ENCODE peak calls at places on chromosome 22, in six cellular contexts. One of them, this sample, is unnamed.

GRCh38 chr22:23575601-23576000 is 4.5 kb downstream of the IGLL1 start:
- DNase-seq in fibroblast of villous mesenchyme: no peak
- DNase-seq in astrocyte of the spinal cord: no peak
- DNase-seq in AG04449: no peak
- DNase-seq in H9: no peak
- DNase-seq in progenitor cell of endocrine pancreas: no peak
- DNase-seq in this sample: no peak

GRCh38 chr22:47196881-47197701 is 434.6 kb downstream of the TBC1D22A start:
- DNase-seq in astrocyte of the spinal cord: no peak
- DNase-seq in AG04449: no peak
- DNase-seq in progenitor cell of endocrine pancreas: no peak
- DNase-seq in H9: peak
- DNase-seq in fibroblast of villous mesenchyme: no peak
- DNase-seq in this sample: no peak

GRCh38 chr22:27866136-27867091 is 52.6 kb downstream of the PITPNB start:
- DNase-seq in progenitor cell of endocrine pancreas: no peak
- DNase-seq in fibroblast of villous mesenchyme: peak
- DNase-seq in astrocyte of the spinal cord: peak
- DNase-seq in AG04449: peak
- DNase-seq in H9: no peak
- DNase-seq in this sample: no peak

GRCh38 chr22:23236440-23237139 is 56.3 kb downstream of the BCR start:
- DNase-seq in astrocyte of the spinal cord: no peak
- DNase-seq in fibroblast of villous mesenchyme: no peak
- DNase-seq in AG04449: no peak
- DNase-seq in progenitor cell of endocrine pancreas: no peak
- DNase-seq in H9: no peak
- DNase-seq in this sample: no peak

GRCh38 chr22:24026733-24027132 is 15.6 kb downstream of the CABIN1 start:
- DNase-seq in H9: no peak
- DNase-seq in progenitor cell of endocrine pancreas: no peak
- DNase-seq in AG04449: no peak
- DNase-seq in fibroblast of villous mesenchyme: peak
- DNase-seq in astrocyte of the spinal cord: no peak
- DNase-seq in this sample: no peak

GRCh38 chr22:29270475-29271271 is 2.6 kb downstream of the EWSR1 start:
- DNase-seq in H9: no peak
- DNase-seq in progenitor cell of endocrine pancreas: no peak
- DNase-seq in astrocyte of the spinal cord: peak
- DNase-seq in AG04449: no peak
- DNase-seq in fibroblast of villous mesenchyme: peak
- DNase-seq in this sample: no peak

GRCh38 chr22:35044607-35045390 is 21.2 kb upstream of the ISX start:
- DNase-seq in H9: no peak
- DNase-seq in AG04449: no peak
- DNase-seq in fibroblast of villous mesenchyme: no peak
- DNase-seq in astrocyte of the spinal cord: no peak
- DNase-seq in progenitor cell of endocrine pancreas: no peak
- DNase-seq in this sample: no peak

GRCh38 chr22:44891791-44892190 is 118.0 kb downstream of the PHF21B start:
- DNase-seq in fibroblast of villous mesenchyme: no peak
- DNase-seq in astrocyte of the spinal cord: no peak
- DNase-seq in progenitor cell of endocrine pancreas: no peak
- DNase-seq in H9: no peak
- DNase-seq in AG04449: no peak
- DNase-seq in this sample: no peak

GRCh38 chr22:46461566-46462180 is 75.7 kb downstream of the CELSR1 start:
- DNase-seq in H9: no peak
- DNase-seq in fibroblast of villous mesenchyme: no peak
- DNase-seq in AG04449: no peak
- DNase-seq in progenitor cell of endocrine pancreas: no peak
- DNase-seq in astrocyte of the spinal cord: no peak
- DNase-seq in this sample: no peak

GRCh38 chr22:35733742-35734516 is 16.3 kb downstream of the APOL5 start:
- DNase-seq in astrocyte of the spinal cord: no peak
- DNase-seq in progenitor cell of endocrine pancreas: no peak
- DNase-seq in fibroblast of villous mesenchyme: no peak
- DNase-seq in H9: no peak
- DNase-seq in AG04449: no peak
- DNase-seq in this sample: no peak

DNA sequence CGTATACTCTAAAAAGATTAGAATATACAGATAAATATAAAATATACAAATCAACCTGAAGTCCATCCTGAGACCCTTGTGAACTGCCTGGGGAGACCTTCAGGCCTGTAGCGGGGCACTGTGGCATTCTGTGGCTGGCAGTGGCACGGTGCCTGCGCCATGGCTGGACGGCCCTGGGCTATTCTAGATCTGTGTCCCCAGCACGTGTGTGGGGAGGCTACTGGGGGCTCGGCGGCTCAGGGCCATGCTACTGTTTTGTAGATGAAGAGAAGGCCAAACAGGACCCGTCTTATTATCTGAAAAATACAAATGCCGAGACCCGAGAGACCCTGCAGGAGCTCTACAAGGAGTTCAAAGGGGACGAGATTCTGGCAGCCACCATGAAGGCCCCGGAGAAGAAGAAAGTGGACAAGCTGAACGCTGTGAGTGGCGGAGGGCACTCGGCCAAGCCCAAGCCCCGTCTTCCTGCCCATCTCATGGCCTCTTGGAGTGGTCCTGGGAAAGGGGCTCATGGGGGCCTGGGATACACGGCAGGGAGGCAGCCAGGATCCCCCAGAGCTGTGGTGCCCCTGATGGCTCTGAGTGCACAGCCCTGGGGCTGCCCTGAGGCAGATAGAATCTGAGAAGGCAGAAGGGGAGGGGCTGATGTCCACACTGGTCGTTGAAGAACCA is 18.8 kb downstream of the PPIL2 start:
- DNase-seq in progenitor cell of endocrine pancreas: no peak
- DNase-seq in AG04449: no peak
- DNase-seq in H9: no peak
- DNase-seq in astrocyte of the spinal cord: no peak
- DNase-seq in fibroblast of villous mesenchyme: no peak
- DNase-seq in this sample: no peak
- TF ChIP-seq CTCF in progenitor cell of endocrine pancreas: no peak
- TF ChIP-seq CTCF in AG04449: no peak
- TF ChIP-seq CTCF in H9: no peak
- TF ChIP-seq CTCF in astrocyte of the spinal cord: no peak
- TF ChIP-seq CTCF in fibroblast of villous mesenchyme: no peak
- TF ChIP-seq CTCF in this sample: no peak

GRCh38 chr22:18032455-18033101 is 8.2 kb upstream of the MICAL3 start:
- DNase-seq in fibroblast of villous mesenchyme: peak
- DNase-seq in H9: no peak
- DNase-seq in astrocyte of the spinal cord: peak
- DNase-seq in progenitor cell of endocrine pancreas: no peak
- DNase-seq in AG04449: no peak
- DNase-seq in this sample: no peak

GRCh38 chr22:18031670-18032454 is 7.5 kb upstream of the MICAL3 start:
- DNase-seq in H9: no peak
- DNase-seq in fibroblast of villous mesenchyme: peak
- DNase-seq in astrocyte of the spinal cord: peak
- DNase-seq in progenitor cell of endocrine pancreas: no peak
- DNase-seq in AG04449: peak
- DNase-seq in this sample: no peak

GRCh38 chr22:18034076-18034475 is 9.7 kb upstream of the MICAL3 start:
- DNase-seq in progenitor cell of endocrine pancreas: no peak
- DNase-seq in astrocyte of the spinal cord: no peak
- DNase-seq in AG04449: no peak
- DNase-seq in fibroblast of villous mesenchyme: no peak
- DNase-seq in H9: no peak
- DNase-seq in this sample: no peak

GRCh38 chr22:18035740-18036139 is 11.4 kb upstream of the MICAL3 start:
- DNase-seq in progenitor cell of endocrine pancreas: no peak
- DNase-seq in astrocyte of the spinal cord: no peak
- DNase-seq in AG04449: no peak
- DNase-seq in fibroblast of villous mesenchyme: no peak
- DNase-seq in H9: peak
- DNase-seq in this sample: no peak

DNA sequence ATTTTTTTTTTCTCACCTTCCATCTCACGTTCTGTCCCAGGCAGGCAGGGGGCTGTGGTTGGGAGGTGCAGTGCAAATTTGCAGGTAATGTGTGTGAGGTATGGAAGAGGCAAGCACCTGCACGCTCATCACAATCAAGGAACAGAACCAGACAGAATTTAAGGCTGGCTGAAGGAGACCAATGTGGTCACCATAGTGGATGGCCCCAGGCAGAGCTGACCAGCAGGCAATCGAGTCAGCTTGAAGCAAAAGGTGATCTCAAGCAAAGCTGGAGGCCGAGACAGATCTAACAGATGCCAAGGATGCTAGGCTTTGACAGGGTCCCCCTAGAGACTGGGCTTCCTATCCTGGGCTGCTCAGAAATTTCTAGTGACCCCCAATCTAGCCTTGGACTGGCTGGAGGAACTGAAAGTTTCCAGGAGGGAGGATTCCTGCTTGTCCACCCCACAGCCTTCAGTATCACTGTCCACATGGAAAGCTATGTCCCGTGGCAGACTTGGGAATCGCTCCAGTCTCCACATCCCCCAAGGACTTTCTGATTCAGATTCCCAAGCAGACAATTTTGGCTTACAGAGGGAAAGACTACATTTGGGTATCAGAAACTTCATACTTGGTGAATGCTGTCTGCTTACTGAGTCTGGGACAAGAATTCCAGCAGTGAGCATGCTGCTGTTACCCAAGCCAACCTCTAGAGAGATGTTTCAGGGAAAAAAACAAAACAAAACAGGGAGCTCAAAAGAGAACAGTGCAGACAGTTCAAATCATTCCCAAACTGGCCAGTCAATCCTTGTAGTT is 9.0 kb upstream of the MICAL3 start:
- DNase-seq in H9: no peak
- DNase-seq in astrocyte of the spinal cord: no peak
- DNase-seq in progenitor cell of endocrine pancreas: no peak
- DNase-seq in fibroblast of villous mesenchyme: no peak
- DNase-seq in AG04449: no peak
- DNase-seq in this sample: no peak
- TF ChIP-seq CTCF in H9: no peak
- TF ChIP-seq CTCF in astrocyte of the spinal cord: peak
- TF ChIP-seq CTCF in progenitor cell of endocrine pancreas: no peak
- TF ChIP-seq CTCF in fibroblast of villous mesenchyme: no peak
- TF ChIP-seq CTCF in AG04449: peak
- TF ChIP-seq CTCF in this sample: no peak

GRCh38 chr22:30444632-30445437 is 19.3 kb downstream of the MTFP1 start:
- DNase-seq in fibroblast of villous mesenchyme: peak
- DNase-seq in astrocyte of the spinal cord: peak
- DNase-seq in H9: peak
- DNase-seq in AG04449: no peak
- DNase-seq in progenitor cell of endocrine pancreas: peak
- DNase-seq in this sample: no peak

GRCh38 chr22:30441088-30441487 is 15.5 kb downstream of the MTFP1 start:
- DNase-seq in progenitor cell of endocrine pancreas: no peak
- DNase-seq in AG04449: no peak
- DNase-seq in astrocyte of the spinal cord: no peak
- DNase-seq in H9: no peak
- DNase-seq in fibroblast of villous mesenchyme: no peak
- DNase-seq in this sample: no peak

GRCh38 chr22:30439836-30440235 is 14.3 kb downstream of the MTFP1 start:
- DNase-seq in fibroblast of villous mesenchyme: no peak
- DNase-seq in H9: no peak
- DNase-seq in astrocyte of the spinal cord: no peak
- DNase-seq in AG04449: no peak
- DNase-seq in progenitor cell of endocrine pancreas: no peak
- DNase-seq in this sample: no peak

DNA sequence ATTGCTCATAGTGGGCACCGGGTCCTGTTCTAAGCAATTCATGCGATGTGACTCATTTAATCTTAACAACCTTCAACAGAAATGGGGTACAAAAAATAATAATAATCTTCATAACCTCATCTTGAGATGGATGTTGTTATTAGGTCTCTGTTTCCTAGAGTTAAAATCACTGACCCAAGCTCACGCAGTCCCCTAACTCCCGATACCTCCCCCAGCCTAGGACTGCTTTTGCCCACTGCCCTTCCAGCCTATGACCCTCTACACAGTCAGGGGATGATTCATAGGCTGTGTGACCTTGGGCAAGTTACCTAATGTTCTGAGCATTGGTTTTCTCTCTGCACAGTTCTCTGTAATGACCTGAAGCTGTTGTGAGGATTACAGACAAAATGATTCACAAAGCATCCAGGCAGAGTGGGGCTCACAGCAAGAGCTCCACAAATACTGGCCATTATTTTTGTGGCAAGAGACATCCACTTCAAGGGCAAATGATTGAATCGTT is 19.9 kb downstream of the MTFP1 start:
- DNase-seq in AG04449: no peak
- DNase-seq in fibroblast of villous mesenchyme: no peak
- DNase-seq in H9: no peak
- DNase-seq in astrocyte of the spinal cord: no peak
- DNase-seq in progenitor cell of endocrine pancreas: no peak
- DNase-seq in this sample: no peak
- TF ChIP-seq CTCF in AG04449: no peak
- TF ChIP-seq CTCF in fibroblast of villous mesenchyme: no peak
- TF ChIP-seq CTCF in H9: peak
- TF ChIP-seq CTCF in astrocyte of the spinal cord: no peak
- TF ChIP-seq CTCF in progenitor cell of endocrine pancreas: peak
- TF ChIP-seq CTCF in this sample: peak

GRCh38 chr22:25757686-25758085 is 15.7 kb downstream of the MYO18B start:
- DNase-seq in fibroblast of villous mesenchyme: no peak
- DNase-seq in H9: no peak
- DNase-seq in AG04449: no peak
- DNase-seq in astrocyte of the spinal cord: no peak
- DNase-seq in progenitor cell of endocrine pancreas: no peak
- DNase-seq in this sample: no peak

GRCh38 chr22:25753252-25753651 is 11.3 kb downstream of the MYO18B start:
- DNase-seq in AG04449: no peak
- DNase-seq in progenitor cell of endocrine pancreas: no peak
- DNase-seq in H9: no peak
- DNase-seq in astrocyte of the spinal cord: no peak
- DNase-seq in fibroblast of villous mesenchyme: peak
- DNase-seq in this sample: no peak

GRCh38 chr22:25751174-25751581 is 9.2 kb downstream of the MYO18B start:
- DNase-seq in fibroblast of villous mesenchyme: no peak
- DNase-seq in astrocyte of the spinal cord: no peak
- DNase-seq in progenitor cell of endocrine pancreas: no peak
- DNase-seq in AG04449: no peak
- DNase-seq in H9: no peak
- DNase-seq in this sample: no peak

GRCh38 chr22:25752615-25753214 is 10.7 kb downstream of the MYO18B start:
- DNase-seq in AG04449: no peak
- DNase-seq in fibroblast of villous mesenchyme: no peak
- DNase-seq in astrocyte of the spinal cord: no peak
- DNase-seq in progenitor cell of endocrine pancreas: no peak
- DNase-seq in H9: no peak
- DNase-seq in this sample: no peak

DNA sequence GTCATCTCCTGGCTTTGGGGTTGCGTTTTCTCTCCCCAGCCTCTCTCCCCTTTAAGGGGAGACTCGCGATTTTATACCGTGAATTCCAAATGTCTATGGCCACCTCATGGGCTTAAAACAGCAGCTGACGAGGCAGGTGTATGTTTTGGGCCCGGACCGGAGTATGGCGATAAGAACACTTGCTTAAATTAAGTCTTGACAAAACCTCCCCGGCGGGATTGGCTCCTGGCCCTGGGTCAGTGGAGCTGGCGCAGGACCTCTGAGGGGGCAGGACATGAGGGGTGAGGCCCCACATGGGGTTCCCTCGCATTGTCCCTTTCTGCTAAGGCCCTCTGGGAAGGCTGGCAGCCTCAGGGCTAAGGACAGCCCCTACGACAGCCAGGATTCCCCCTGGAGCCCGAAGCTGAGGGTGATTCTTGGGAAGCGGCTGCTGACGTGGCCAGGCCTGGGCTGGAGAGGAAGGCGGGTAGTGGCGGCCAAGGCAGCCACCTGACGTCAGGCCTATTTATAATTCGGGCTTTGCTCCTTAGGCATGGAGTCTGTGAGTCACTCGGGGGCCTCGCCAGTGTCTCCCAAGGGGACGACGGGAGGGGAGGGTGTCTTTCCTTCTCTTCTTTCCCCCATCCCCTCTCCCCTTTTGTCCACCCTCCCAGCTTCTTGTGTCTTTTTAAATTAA is 12.7 kb downstream of the MYO18B start:
- DNase-seq in fibroblast of villous mesenchyme: peak
- DNase-seq in astrocyte of the spinal cord: peak
- DNase-seq in H9: no peak
- DNase-seq in AG04449: no peak
- DNase-seq in progenitor cell of endocrine pancreas: no peak
- DNase-seq in this sample: no peak
- TF ChIP-seq CTCF in fibroblast of villous mesenchyme: no peak
- TF ChIP-seq CTCF in astrocyte of the spinal cord: no peak
- TF ChIP-seq CTCF in H9: no peak
- TF ChIP-seq CTCF in AG04449: no peak
- TF ChIP-seq CTCF in progenitor cell of endocrine pancreas: no peak
- TF ChIP-seq CTCF in this sample: no peak

This sample was measured in type B pancreatic cell.